ENCODE peak calls at places on chromosomes 11 and 22, in four cellular contexts. L is pancreas, Y is upper lobe of right lung, W is BE2C. F is an unnamed sample. For H3K4me1, the result is how much of the 10 kb centered on the place peaks cover.

GRCh38 chr11:20163778-20164133 is 3.5 kb upstream of the DBX1 start:
- DNase-seq in Y (no peak), W (no peak), L (no peak), F (no peak)

GRCh38 chr22:35657571-35658312 is 9.5 kb downstream of the APOL6 start:
- DNase-seq in Y (no peak), W (no peak), L (no peak), F (no peak)

GRCh38 chr11:121482231-121483129 is 29.7 kb upstream of the SORL1-AS1 start:
- DNase-seq in L (no peak), W (no peak), Y (no peak), F (no peak)

GRCh38 chr11:6703247-6704063 is 20.3 kb upstream of the MRPL17 start:
- DNase-seq in W (peak), L (no peak), Y (no peak), F (no peak)

GRCh38 chr11:37552284-37552683 is 954.2 kb upstream of the RAG2 start:
- DNase-seq in W (no peak), L (no peak), Y (no peak), F (no peak)

GRCh38 chr22:48310740-48311139 is 1516.9 kb downstream of the BRD1 start:
- DNase-seq in Y (no peak), L (no peak), W (no peak), F (no peak)

GRCh38 chr22:40679249-40679963 is at the start of gene MCHR1:
- DNase-seq in Y (no peak), L (no peak), W (peak), F (no peak)

GRCh38 chr22:19520007-19520406 is 4.2 kb downstream of the CLDN5 start:
- DNase-seq in Y (no peak), L (no peak), W (no peak), F (peak)

GRCh38 chr11:46697303-46697702 is 3.1 kb downstream of the ARHGAP1 start:
- DNase-seq in L (no peak), W (peak), Y (no peak), F (no peak)

GRCh38 chr11:26150046-26150445 is 181.9 kb upstream of the ANO3 start:
- DNase-seq in L (no peak), W (no peak), Y (no peak), F (no peak)

GRCh38 chr22:16932577-16932976 is 75.4 kb downstream of the GAB4 start:
- DNase-seq in L (no peak), W (no peak), Y (no peak), F (no peak)

GRCh38 chr11:33585564-33585963 is 115.1 kb downstream of the C11orf91 start:
- DNase-seq in L (no peak), W (no peak), Y (no peak), F (no peak)

GRCh38 chr11:70103256-70103975 is 25.3 kb downstream of the ANO1 start:
- DNase-seq in L (no peak), Y (no peak), W (no peak), F (no peak)

GRCh38 chr22:29780781-29781676 is 13.9 kb downstream of the UQCR10 start:
- DNase-seq in W (no peak), Y (no peak), L (no peak), F (peak)

GRCh38 chr22:25853078-25853477 is 111.1 kb downstream of the MYO18B start:
- DNase-seq in L (no peak), Y (no peak), W (no peak), F (no peak)

GRCh38 chr22:47621253-47621652 is 858.8 kb downstream of the TBC1D22A start:
- DNase-seq in W (no peak), Y (peak), L (no peak), F (peak)

GRCh38 chr11:61083601-61084147 is 18.6 kb upstream of the CD5 start:
- DNase-seq in L (no peak), W (no peak), Y (no peak), F (no peak)

GRCh38 chr22:19122752-19123492 is 710 bp upstream of the DGCR2 start:
- DNase-seq in L (no peak), W (peak), Y (no peak), F (peak)

GRCh38 chr22:31556627-31557203 is 60.4 kb downstream of the SFI1 start:
- DNase-seq in W (no peak), L (no peak), Y (no peak), F (peak)

GRCh38 chr11:112613051-112613972 is 347.9 kb upstream of the NCAM1 start:
- DNase-seq in Y (no peak), L (peak), W (peak), F (no peak)

GRCh38 chr11:69530278-69531070 is 49.0 kb downstream of the LINC01488 start:
- DNase-seq in L (peak), W (no peak), Y (peak), F (no peak)

GRCh38 chr11:8913961-8914660 is 3.1 kb downstream of the AKIP1 start:
- DNase-seq in Y (no peak), W (peak), L (no peak), F (no peak)
- H3K4me3 ChIP-seq in Y (peak), W (no peak), L (no peak), F (no peak)

GRCh38 chr22:43409800-43410199 is 2.0 kb upstream of the MPPED1 start:
- DNase-seq in Y (no peak), W (no peak), L (no peak), F (no peak)
- H3K4me1 ChIP-seq in Y (under half), W (under half), L (under half), F (under half)

GRCh38 chr11:22342599-22343138 is 4.5 kb downstream of the SLC17A6 start:
- DNase-seq in L (no peak), Y (no peak), W (no peak), F (no peak)
- H3K4me3 ChIP-seq in L (no peak), Y (no peak), W (no peak), F (no peak)

GRCh38 chr11:36361472-36361871 is 65.4 kb downstream of the PRR5L start:
- DNase-seq in Y (no peak), W (no peak), L (no peak), F (no peak)
- H3K4me1 ChIP-seq in Y (under half), W (under half), L (under half), F (half or more)

GRCh38 chr11:124896071-124896750 is 1.5 kb downstream of the ROBO4 start:
- DNase-seq in Y (no peak), L (no peak), W (no peak), F (peak)
- H3K4me3 ChIP-seq in Y (peak), L (no peak), W (no peak), F (no peak)

DNA sequence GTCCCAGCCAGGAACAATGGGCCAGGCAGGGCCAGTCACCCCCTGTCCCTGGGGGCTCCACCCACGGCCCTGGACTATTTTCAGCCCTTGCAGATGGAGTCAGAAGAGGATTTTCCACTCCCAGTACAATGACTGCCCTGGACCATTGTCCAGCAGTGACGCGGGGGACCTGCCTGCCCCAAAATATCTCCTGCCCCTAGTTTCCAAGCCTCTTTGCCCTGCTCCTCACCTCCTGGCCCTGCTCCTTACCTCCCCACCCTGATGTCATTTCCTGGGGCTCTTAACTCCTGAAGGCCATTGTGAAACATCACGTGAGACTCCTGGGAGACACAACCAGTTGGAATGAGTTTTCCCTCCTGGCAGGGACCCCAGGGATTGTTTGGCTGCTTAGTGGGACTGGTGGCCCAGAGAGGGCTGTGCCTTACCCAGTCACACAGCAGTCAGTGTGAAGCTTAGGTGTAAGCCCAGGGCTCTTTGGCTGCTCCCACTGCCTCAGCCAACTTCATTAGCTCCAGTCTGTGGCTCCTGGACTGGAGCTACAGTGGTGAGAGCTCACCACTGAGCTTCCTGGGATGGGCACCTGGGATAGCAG is 22.2 kb downstream of the P2RY2 start:
- DNase-seq in W (no peak), L (peak), Y (peak), F (no peak)
- H3K4me1 ChIP-seq in W (under half), L (under half), Y (under half), F (under half)

GRCh38 chr11:65429724-65430405 is 7.3 kb downstream of the NEAT1 start:
- DNase-seq in Y (peak), L (peak), W (peak), F (peak)
- H3K4me3 ChIP-seq in Y (peak), L (peak), W (peak), F (no peak)

DNA sequence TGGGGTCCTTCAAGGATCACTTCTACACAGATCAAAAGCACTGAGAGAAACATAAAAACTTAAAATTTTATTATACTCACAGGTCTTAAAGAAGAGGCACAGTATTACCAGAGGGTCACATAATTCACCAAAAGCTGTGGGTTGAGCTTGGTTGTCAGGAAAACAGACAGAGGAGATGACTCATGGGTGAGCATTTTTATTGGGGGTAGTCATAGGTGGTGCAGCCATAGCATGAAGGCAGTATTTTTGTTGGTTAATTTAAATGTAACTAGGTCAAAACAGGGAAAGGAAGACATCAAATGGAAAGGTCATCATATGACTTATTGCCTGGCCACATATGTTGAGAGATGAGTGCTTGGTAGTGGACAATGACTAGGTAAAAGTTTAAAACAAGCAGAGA is 24.2 kb downstream of the OR5B17 start:
- DNase-seq in Y (no peak), L (no peak), W (no peak), F (peak)
- H3K4me1 ChIP-seq in Y (under half), L (under half), W (under half), F (under half)

DNA sequence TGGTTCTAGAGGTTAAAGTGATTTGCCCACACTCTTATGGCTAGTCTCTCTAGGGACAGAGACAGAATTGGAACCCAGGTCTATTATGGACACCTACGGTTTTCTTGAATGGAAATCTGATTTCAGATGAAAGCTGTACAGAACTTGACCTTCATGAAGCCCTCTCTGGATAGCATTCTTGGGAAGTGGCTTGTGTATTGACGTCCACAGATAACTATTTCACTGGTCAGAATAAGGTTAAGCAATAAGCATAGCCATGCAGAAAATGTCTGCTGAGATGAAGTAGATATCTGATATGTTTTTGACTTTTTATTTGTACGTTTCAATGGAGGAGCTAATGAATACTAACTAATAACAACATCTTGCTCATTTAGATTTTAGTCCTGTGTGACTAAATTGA is 1.1 kb downstream of the TLCD5 start:
- DNase-seq in W (no peak), Y (no peak), L (no peak), F (no peak)
- H3K4me3 ChIP-seq in W (peak), Y (peak), L (peak), F (peak)

DNA sequence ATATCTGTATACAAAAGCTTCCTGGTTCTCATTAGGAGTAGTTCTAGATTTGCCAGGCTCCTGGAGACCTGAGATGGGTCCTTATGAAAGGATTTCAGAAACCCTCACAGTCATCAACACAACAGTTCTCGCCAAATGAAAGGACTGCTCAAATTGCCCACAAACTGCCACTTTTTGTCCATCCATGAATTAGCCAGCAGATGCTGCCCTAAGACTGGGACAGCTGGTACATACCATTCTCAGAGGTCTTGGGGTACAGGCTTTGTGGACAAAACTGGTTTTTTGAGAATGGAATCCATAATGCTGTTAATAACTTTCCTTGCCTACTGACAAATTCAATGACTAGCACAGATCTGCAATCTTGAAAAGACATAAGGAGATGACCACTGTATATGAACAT is 23.4 kb upstream of the BDNF start:
- DNase-seq in Y (no peak), W (no peak), L (no peak), F (no peak)
- H3K4me1 ChIP-seq in Y (under half), W (under half), L (under half), F (under half)

F was measured in SJSA1.